ENCODE peak calls at places on chromosomes 11 and 22, in ten cellular contexts. One of them, this sample, is unnamed.

GRCh38 chr11:2672553-2673249 is 27.1 kb downstream of the KCNQ1OT1 start:
- DNase-seq in EH: no peak
- DNase-seq in A549: no peak
- DNase-seq in activated CD4-positive, alpha-beta T cell treated with anti-CD3 and anti-CD28 coated beads for 36 hours: no peak
- DNase-seq in ELR: no peak
- DNase-seq in M059J: no peak
- DNase-seq in endothelial cell: no peak
- DNase-seq in posterior vena cava: no peak
- DNase-seq in T-helper 9 cell: no peak
- DNase-seq in NCI-H1694: no peak
- DNase-seq in this sample: no peak

GRCh38 chr11:118052581-118053206 is 24.2 kb upstream of the TMPRSS4 start:
- DNase-seq in NCI-H1694: no peak
- DNase-seq in activated CD4-positive, alpha-beta T cell treated with anti-CD3 and anti-CD28 coated beads for 36 hours: peak; percentile 32
- DNase-seq in T-helper 9 cell: no peak
- DNase-seq in A549: no peak
- DNase-seq in endothelial cell: no peak
- DNase-seq in EH: no peak
- DNase-seq in posterior vena cava: peak; percentile 67
- DNase-seq in ELR: no peak
- DNase-seq in M059J: no peak
- DNase-seq in this sample: no peak

GRCh38 chr22:33853200-33854097 is 66.8 kb downstream of the LARGE1 start:
- DNase-seq in A549: peak; percentile 42
- DNase-seq in NCI-H1694: no peak
- DNase-seq in activated CD4-positive, alpha-beta T cell treated with anti-CD3 and anti-CD28 coated beads for 36 hours: peak; percentile 8
- DNase-seq in endothelial cell: no peak
- DNase-seq in posterior vena cava: peak; percentile 86
- DNase-seq in T-helper 9 cell: no peak
- DNase-seq in ELR: no peak
- DNase-seq in M059J: peak; percentile 71
- DNase-seq in EH: peak; percentile 85
- DNase-seq in this sample: peak; percentile 75

GRCh38 chr22:50148991-50149721 is 21.4 kb upstream of the PANX2 start:
- DNase-seq in T-helper 9 cell: peak; percentile 69
- DNase-seq in NCI-H1694: peak; percentile 86
- DNase-seq in endothelial cell: peak; percentile 67
- DNase-seq in ELR: peak; percentile 60
- DNase-seq in posterior vena cava: peak; percentile 87
- DNase-seq in M059J: peak; percentile 58
- DNase-seq in activated CD4-positive, alpha-beta T cell treated with anti-CD3 and anti-CD28 coated beads for 36 hours: peak; percentile 86
- DNase-seq in A549: peak; percentile 67
- DNase-seq in EH: peak; percentile 50
- DNase-seq in this sample: peak; percentile 75

GRCh38 chr11:56624661-56625110 is 10.0 kb upstream of the OR5M1 start:
- DNase-seq in activated CD4-positive, alpha-beta T cell treated with anti-CD3 and anti-CD28 coated beads for 36 hours: no peak
- DNase-seq in NCI-H1694: peak; percentile 11
- DNase-seq in T-helper 9 cell: no peak
- DNase-seq in endothelial cell: peak; percentile 24
- DNase-seq in M059J: peak; percentile 73
- DNase-seq in ELR: peak; percentile 67
- DNase-seq in A549: peak; percentile 77
- DNase-seq in posterior vena cava: no peak
- DNase-seq in EH: peak; percentile 53
- DNase-seq in this sample: no peak

GRCh38 chr11:10803676-10804075 is 5.0 kb downstream of the EIF4G2 start:
- DNase-seq in ELR: peak; percentile 33
- DNase-seq in activated CD4-positive, alpha-beta T cell treated with anti-CD3 and anti-CD28 coated beads for 36 hours: no peak
- DNase-seq in T-helper 9 cell: no peak
- DNase-seq in NCI-H1694: no peak
- DNase-seq in A549: no peak
- DNase-seq in M059J: no peak
- DNase-seq in posterior vena cava: no peak
- DNase-seq in EH: no peak
- DNase-seq in endothelial cell: no peak
- DNase-seq in this sample: no peak

GRCh38 chr11:71554996-71555395 is 6.8 kb downstream of the KRTAP5-9 start:
- DNase-seq in EH: no peak
- DNase-seq in posterior vena cava: peak; percentile 50
- DNase-seq in ELR: no peak
- DNase-seq in endothelial cell: no peak
- DNase-seq in activated CD4-positive, alpha-beta T cell treated with anti-CD3 and anti-CD28 coated beads for 36 hours: no peak
- DNase-seq in A549: no peak
- DNase-seq in M059J: no peak
- DNase-seq in NCI-H1694: no peak
- DNase-seq in T-helper 9 cell: no peak
- DNase-seq in this sample: no peak

GRCh38 chr11:114111369-114112042 is 52.0 kb downstream of the ZBTB16 start:
- DNase-seq in ELR: no peak
- DNase-seq in NCI-H1694: no peak
- DNase-seq in T-helper 9 cell: no peak
- DNase-seq in endothelial cell: no peak
- DNase-seq in EH: no peak
- DNase-seq in activated CD4-positive, alpha-beta T cell treated with anti-CD3 and anti-CD28 coated beads for 36 hours: no peak
- DNase-seq in posterior vena cava: no peak
- DNase-seq in M059J: no peak
- DNase-seq in A549: no peak
- DNase-seq in this sample: no peak

GRCh38 chr11:89381094-89381493 is 110.1 kb downstream of the NOX4 start:
- DNase-seq in posterior vena cava: no peak
- DNase-seq in T-helper 9 cell: no peak
- DNase-seq in activated CD4-positive, alpha-beta T cell treated with anti-CD3 and anti-CD28 coated beads for 36 hours: peak; percentile 26
- DNase-seq in A549: peak; percentile 7
- DNase-seq in ELR: peak; percentile 95
- DNase-seq in NCI-H1694: no peak
- DNase-seq in M059J: peak; percentile 94
- DNase-seq in EH: peak; percentile 96
- DNase-seq in endothelial cell: no peak
- DNase-seq in this sample: no peak

GRCh38 chr11:36512016-36512415 is 1.9 kb upstream of the TRAF6 start:
- DNase-seq in activated CD4-positive, alpha-beta T cell treated with anti-CD3 and anti-CD28 coated beads for 36 hours: no peak
- DNase-seq in ELR: peak; percentile 64
- DNase-seq in A549: no peak
- DNase-seq in NCI-H1694: no peak
- DNase-seq in posterior vena cava: no peak
- DNase-seq in M059J: peak; percentile 16
- DNase-seq in endothelial cell: no peak
- DNase-seq in T-helper 9 cell: no peak
- DNase-seq in EH: peak; percentile 54
- DNase-seq in this sample: no peak

GRCh38 chr11:125463590-125464265 is 32.3 kb downstream of the FEZ1 start:
- DNase-seq in posterior vena cava: no peak
- DNase-seq in A549: no peak
- DNase-seq in endothelial cell: no peak
- DNase-seq in M059J: no peak
- DNase-seq in activated CD4-positive, alpha-beta T cell treated with anti-CD3 and anti-CD28 coated beads for 36 hours: no peak
- DNase-seq in EH: no peak
- DNase-seq in T-helper 9 cell: no peak
- DNase-seq in NCI-H1694: no peak
- DNase-seq in ELR: no peak
- DNase-seq in this sample: no peak

GRCh38 chr22:18998998-18999397 is 62.9 kb upstream of the PRODH start:
- DNase-seq in M059J: no peak
- DNase-seq in EH: no peak
- DNase-seq in posterior vena cava: no peak
- DNase-seq in A549: no peak
- DNase-seq in endothelial cell: peak; percentile 69
- DNase-seq in T-helper 9 cell: no peak
- DNase-seq in NCI-H1694: no peak
- DNase-seq in activated CD4-positive, alpha-beta T cell treated with anti-CD3 and anti-CD28 coated beads for 36 hours: peak; percentile 44
- DNase-seq in ELR: peak; percentile 20
- DNase-seq in this sample: no peak

GRCh38 chr22:21816787-21817496 is 50.5 kb downstream of the MAPK1 start:
- DNase-seq in activated CD4-positive, alpha-beta T cell treated with anti-CD3 and anti-CD28 coated beads for 36 hours: peak; percentile 23
- DNase-seq in EH: peak; percentile 91
- DNase-seq in NCI-H1694: no peak
- DNase-seq in posterior vena cava: no peak
- DNase-seq in M059J: peak; percentile 94
- DNase-seq in A549: peak; percentile 61
- DNase-seq in endothelial cell: no peak
- DNase-seq in ELR: peak; percentile 94
- DNase-seq in T-helper 9 cell: no peak
- DNase-seq in this sample: no peak

GRCh38 chr11:130448416-130449068 is at the start of gene ADAMTS15:
- DNase-seq in M059J: peak; percentile 94
- DNase-seq in EH: peak; percentile 92
- DNase-seq in ELR: peak; percentile 60
- DNase-seq in posterior vena cava: peak; percentile 94
- DNase-seq in NCI-H1694: peak; percentile 56
- DNase-seq in activated CD4-positive, alpha-beta T cell treated with anti-CD3 and anti-CD28 coated beads for 36 hours: peak; percentile 74
- DNase-seq in A549: peak; percentile 83
- DNase-seq in endothelial cell: peak; percentile 75
- DNase-seq in T-helper 9 cell: no peak
- DNase-seq in this sample: peak; percentile 83

GRCh38 chr22:44738347-44738715 is 14.0 kb upstream of the ARHGAP8 start:
- DNase-seq in T-helper 9 cell: no peak
- DNase-seq in EH: no peak
- DNase-seq in M059J: no peak
- DNase-seq in ELR: peak; percentile 28
- DNase-seq in activated CD4-positive, alpha-beta T cell treated with anti-CD3 and anti-CD28 coated beads for 36 hours: no peak
- DNase-seq in NCI-H1694: no peak
- DNase-seq in endothelial cell: no peak
- DNase-seq in A549: no peak
- DNase-seq in posterior vena cava: no peak
- DNase-seq in this sample: peak; percentile 69

GRCh38 chr11:77440678-77441077 is 33.2 kb downstream of the PAK1 start:
- DNase-seq in T-helper 9 cell: no peak
- DNase-seq in posterior vena cava: no peak
- DNase-seq in NCI-H1694: no peak
- DNase-seq in A549: no peak
- DNase-seq in EH: no peak
- DNase-seq in activated CD4-positive, alpha-beta T cell treated with anti-CD3 and anti-CD28 coated beads for 36 hours: no peak
- DNase-seq in endothelial cell: no peak
- DNase-seq in ELR: no peak
- DNase-seq in M059J: no peak
- DNase-seq in this sample: no peak

GRCh38 chr22:49181942-49182341 is 645.7 kb downstream of the BRD1 start:
- DNase-seq in EH: no peak
- DNase-seq in posterior vena cava: no peak
- DNase-seq in T-helper 9 cell: no peak
- DNase-seq in endothelial cell: no peak
- DNase-seq in activated CD4-positive, alpha-beta T cell treated with anti-CD3 and anti-CD28 coated beads for 36 hours: no peak
- DNase-seq in A549: no peak
- DNase-seq in ELR: no peak
- DNase-seq in NCI-H1694: no peak
- DNase-seq in M059J: no peak
- DNase-seq in this sample: no peak

GRCh38 chr22:23113847-23114720 is 27.7 kb downstream of the RSPH14 start:
- DNase-seq in T-helper 9 cell: no peak
- DNase-seq in activated CD4-positive, alpha-beta T cell treated with anti-CD3 and anti-CD28 coated beads for 36 hours: no peak
- DNase-seq in endothelial cell: no peak
- DNase-seq in EH: no peak
- DNase-seq in ELR: no peak
- DNase-seq in posterior vena cava: no peak
- DNase-seq in M059J: no peak
- DNase-seq in NCI-H1694: no peak
- DNase-seq in A549: no peak
- DNase-seq in this sample: no peak

GRCh38 chr11:114892381-114893197 is 214.3 kb downstream of the NXPE2 start:
- DNase-seq in ELR: peak; percentile 1
- DNase-seq in EH: no peak
- DNase-seq in endothelial cell: peak; percentile 20
- DNase-seq in A549: peak; percentile 1
- DNase-seq in M059J: no peak
- DNase-seq in NCI-H1694: no peak
- DNase-seq in posterior vena cava: no peak
- DNase-seq in T-helper 9 cell: no peak
- DNase-seq in activated CD4-positive, alpha-beta T cell treated with anti-CD3 and anti-CD28 coated beads for 36 hours: peak; percentile 41
- DNase-seq in this sample: no peak

GRCh38 chr11:43735931-43736330 is 55.4 kb downstream of the HSD17B12 start:
- DNase-seq in posterior vena cava: no peak
- DNase-seq in M059J: peak; percentile 89
- DNase-seq in T-helper 9 cell: no peak
- DNase-seq in A549: no peak
- DNase-seq in NCI-H1694: no peak
- DNase-seq in activated CD4-positive, alpha-beta T cell treated with anti-CD3 and anti-CD28 coated beads for 36 hours: no peak
- DNase-seq in EH: peak; percentile 78
- DNase-seq in endothelial cell: no peak
- DNase-seq in ELR: peak; percentile 47
- DNase-seq in this sample: no peak

GRCh38 chr11:127996825-127997224 is 590.5 kb downstream of the ETS1 start:
- DNase-seq in activated CD4-positive, alpha-beta T cell treated with anti-CD3 and anti-CD28 coated beads for 36 hours: no peak
- DNase-seq in ELR: peak; percentile 42
- DNase-seq in T-helper 9 cell: no peak
- DNase-seq in M059J: peak; percentile 31
- DNase-seq in A549: no peak
- DNase-seq in NCI-H1694: no peak
- DNase-seq in posterior vena cava: no peak
- DNase-seq in EH: peak; percentile 68
- DNase-seq in endothelial cell: no peak
- DNase-seq in this sample: no peak

GRCh38 chr11:65552413-65552951 is 5.7 kb downstream of the LTBP3 start:
- DNase-seq in endothelial cell: no peak
- DNase-seq in NCI-H1694: no peak
- DNase-seq in posterior vena cava: no peak
- DNase-seq in M059J: no peak
- DNase-seq in ELR: no peak
- DNase-seq in A549: no peak
- DNase-seq in T-helper 9 cell: no peak
- DNase-seq in EH: no peak
- DNase-seq in activated CD4-positive, alpha-beta T cell treated with anti-CD3 and anti-CD28 coated beads for 36 hours: no peak
- DNase-seq in this sample: no peak

GRCh38 chr11:37946155-37946766 is 1348.2 kb upstream of the RAG2 start:
- DNase-seq in ELR: peak; percentile 40
- DNase-seq in M059J: peak; percentile 18
- DNase-seq in activated CD4-positive, alpha-beta T cell treated with anti-CD3 and anti-CD28 coated beads for 36 hours: peak; percentile 30
- DNase-seq in A549: peak; percentile 37
- DNase-seq in endothelial cell: peak; percentile 54
- DNase-seq in NCI-H1694: peak; percentile 4
- DNase-seq in EH: peak; percentile 46
- DNase-seq in T-helper 9 cell: no peak
- DNase-seq in posterior vena cava: no peak
- DNase-seq in this sample: no peak

GRCh38 chr11:1327064-1327460 is 17.6 kb upstream of the TOLLIP start:
- DNase-seq in posterior vena cava: no peak
- DNase-seq in T-helper 9 cell: no peak
- DNase-seq in A549: no peak
- DNase-seq in ELR: no peak
- DNase-seq in activated CD4-positive, alpha-beta T cell treated with anti-CD3 and anti-CD28 coated beads for 36 hours: no peak
- DNase-seq in NCI-H1694: no peak
- DNase-seq in M059J: no peak
- DNase-seq in endothelial cell: no peak
- DNase-seq in EH: peak; percentile 14
- DNase-seq in this sample: no peak

GRCh38 chr11:7202412-7202811 is 49.3 kb upstream of the SYT9 start:
- DNase-seq in ELR: no peak
- DNase-seq in endothelial cell: no peak
- DNase-seq in activated CD4-positive, alpha-beta T cell treated with anti-CD3 and anti-CD28 coated beads for 36 hours: no peak
- DNase-seq in T-helper 9 cell: no peak
- DNase-seq in posterior vena cava: no peak
- DNase-seq in M059J: no peak
- DNase-seq in EH: no peak
- DNase-seq in A549: no peak
- DNase-seq in NCI-H1694: no peak
- DNase-seq in this sample: no peak

GRCh38 chr11:11964774-11965150 is 43.7 kb downstream of the DKK3 start:
- DNase-seq in A549: no peak
- DNase-seq in NCI-H1694: no peak
- DNase-seq in posterior vena cava: peak; percentile 47
- DNase-seq in endothelial cell: no peak
- DNase-seq in T-helper 9 cell: no peak
- DNase-seq in ELR: no peak
- DNase-seq in M059J: no peak
- DNase-seq in activated CD4-positive, alpha-beta T cell treated with anti-CD3 and anti-CD28 coated beads for 36 hours: no peak
- DNase-seq in EH: no peak
- DNase-seq in this sample: no peak

GRCh38 chr22:44595841-44596341 is 97.9 kb upstream of the RTL6 start:
- DNase-seq in posterior vena cava: no peak
- DNase-seq in M059J: peak; percentile 18
- DNase-seq in ELR: no peak
- DNase-seq in A549: no peak
- DNase-seq in endothelial cell: no peak
- DNase-seq in NCI-H1694: peak; percentile 42
- DNase-seq in activated CD4-positive, alpha-beta T cell treated with anti-CD3 and anti-CD28 coated beads for 36 hours: peak; percentile 16
- DNase-seq in EH: no peak
- DNase-seq in T-helper 9 cell: no peak
- DNase-seq in this sample: no peak

GRCh38 chr11:17558916-17559315 is 11.9 kb downstream of the OTOG start:
- DNase-seq in ELR: no peak
- DNase-seq in A549: no peak
- DNase-seq in EH: no peak
- DNase-seq in M059J: no peak
- DNase-seq in T-helper 9 cell: no peak
- DNase-seq in endothelial cell: no peak
- DNase-seq in NCI-H1694: no peak
- DNase-seq in posterior vena cava: no peak
- DNase-seq in activated CD4-positive, alpha-beta T cell treated with anti-CD3 and anti-CD28 coated beads for 36 hours: no peak
- DNase-seq in this sample: no peak

This sample was measured in mucosa of descending colon.